ENCODE peak calls at places on chromosomes 3 and 15, in seven cellular contexts. One of them, this sample, is unnamed.

GRCh38 chr3:37594873-37595783 is 266.6 kb upstream of the CTDSPL start:
- DNase-seq in heart left ventricle: no peak
- DNase-seq in heart right ventricle: no peak
- DNase-seq in stomach: peak
- DNase-seq in esophagus squamous epithelium: no peak
- DNase-seq in CD8-positive, alpha-beta T cell: no peak
- DNase-seq in AG10803: no peak
- DNase-seq in this sample: no peak

GRCh38 chr3:86937306-86937791 is 53.6 kb downstream of the VGLL3 start:
- DNase-seq in AG10803: peak
- DNase-seq in heart right ventricle: peak
- DNase-seq in CD8-positive, alpha-beta T cell: no peak
- DNase-seq in heart left ventricle: peak
- DNase-seq in esophagus squamous epithelium: no peak
- DNase-seq in stomach: no peak
- DNase-seq in this sample: no peak

GRCh38 chr3:119697394-119697793 is 5.4 kb upstream of the CFAP91 start:
- DNase-seq in CD8-positive, alpha-beta T cell: no peak
- DNase-seq in stomach: no peak
- DNase-seq in heart left ventricle: no peak
- DNase-seq in esophagus squamous epithelium: no peak
- DNase-seq in heart right ventricle: no peak
- DNase-seq in AG10803: no peak
- DNase-seq in this sample: no peak

GRCh38 chr3:39025222-39025970 is 26.3 kb downstream of the SCN11A start:
- DNase-seq in AG10803: no peak
- DNase-seq in heart left ventricle: no peak
- DNase-seq in CD8-positive, alpha-beta T cell: no peak
- DNase-seq in heart right ventricle: no peak
- DNase-seq in esophagus squamous epithelium: no peak
- DNase-seq in stomach: no peak
- DNase-seq in this sample: no peak

GRCh38 chr15:77013786-77014136 is 18.8 kb downstream of the PSTPIP1 start:
- DNase-seq in esophagus squamous epithelium: no peak
- DNase-seq in stomach: peak
- DNase-seq in heart right ventricle: no peak
- DNase-seq in AG10803: no peak
- DNase-seq in heart left ventricle: no peak
- DNase-seq in CD8-positive, alpha-beta T cell: peak
- DNase-seq in this sample: no peak

GRCh38 chr15:67574981-67575632 is 32.6 kb downstream of the MAP2K5 start:
- DNase-seq in stomach: no peak
- DNase-seq in heart right ventricle: no peak
- DNase-seq in AG10803: peak
- DNase-seq in esophagus squamous epithelium: no peak
- DNase-seq in CD8-positive, alpha-beta T cell: no peak
- DNase-seq in heart left ventricle: no peak
- DNase-seq in this sample: no peak

GRCh38 chr3:183492849-183493179 is 62.7 kb downstream of the KLHL6 start:
- DNase-seq in heart left ventricle: no peak
- DNase-seq in CD8-positive, alpha-beta T cell: no peak
- DNase-seq in AG10803: no peak
- DNase-seq in esophagus squamous epithelium: no peak
- DNase-seq in stomach: no peak
- DNase-seq in heart right ventricle: no peak
- DNase-seq in this sample: no peak

GRCh38 chr15:60695713-60696522 is 217.0 kb upstream of the ICE2 start:
- DNase-seq in AG10803: peak
- DNase-seq in stomach: no peak
- DNase-seq in heart right ventricle: no peak
- DNase-seq in heart left ventricle: no peak
- DNase-seq in esophagus squamous epithelium: no peak
- DNase-seq in CD8-positive, alpha-beta T cell: peak
- DNase-seq in this sample: no peak

GRCh38 chr3:7787871-7788828 is 713.5 kb upstream of the LMCD1 start:
- DNase-seq in stomach: no peak
- DNase-seq in heart left ventricle: no peak
- DNase-seq in AG10803: no peak
- DNase-seq in CD8-positive, alpha-beta T cell: no peak
- DNase-seq in heart right ventricle: no peak
- DNase-seq in esophagus squamous epithelium: no peak
- DNase-seq in this sample: no peak

GRCh38 chr15:90859234-90860131 is 8.9 kb upstream of the FURIN start:
- DNase-seq in stomach: no peak
- DNase-seq in CD8-positive, alpha-beta T cell: no peak
- DNase-seq in AG10803: no peak
- DNase-seq in heart left ventricle: no peak
- DNase-seq in heart right ventricle: no peak
- DNase-seq in esophagus squamous epithelium: no peak
- DNase-seq in this sample: no peak

GRCh38 chr3:88809993-88810392 is 297.4 kb upstream of the EPHA3 start:
- DNase-seq in esophagus squamous epithelium: no peak
- DNase-seq in heart left ventricle: no peak
- DNase-seq in heart right ventricle: no peak
- DNase-seq in CD8-positive, alpha-beta T cell: no peak
- DNase-seq in AG10803: peak
- DNase-seq in stomach: no peak
- DNase-seq in this sample: no peak

GRCh38 chr3:105466072-105466471 is 99.4 kb downstream of the ALCAM start:
- DNase-seq in heart left ventricle: no peak
- DNase-seq in CD8-positive, alpha-beta T cell: no peak
- DNase-seq in heart right ventricle: no peak
- DNase-seq in AG10803: no peak
- DNase-seq in esophagus squamous epithelium: no peak
- DNase-seq in stomach: no peak
- DNase-seq in this sample: no peak

GRCh38 chr3:115498421-115498820 is 124.9 kb upstream of the GAP43 start:
- DNase-seq in CD8-positive, alpha-beta T cell: no peak
- DNase-seq in esophagus squamous epithelium: no peak
- DNase-seq in stomach: no peak
- DNase-seq in AG10803: no peak
- DNase-seq in heart right ventricle: no peak
- DNase-seq in heart left ventricle: no peak
- DNase-seq in this sample: no peak

GRCh38 chr3:123148772-123149171 is 53.0 kb upstream of the SEC22A start:
- DNase-seq in AG10803: no peak
- DNase-seq in CD8-positive, alpha-beta T cell: no peak
- DNase-seq in heart left ventricle: no peak
- DNase-seq in heart right ventricle: no peak
- DNase-seq in stomach: no peak
- DNase-seq in esophagus squamous epithelium: no peak
- DNase-seq in this sample: no peak

GRCh38 chr3:116386168-116386567 is 59.1 kb downstream of the LSAMP start:
- DNase-seq in heart right ventricle: no peak
- DNase-seq in CD8-positive, alpha-beta T cell: no peak
- DNase-seq in stomach: no peak
- DNase-seq in esophagus squamous epithelium: no peak
- DNase-seq in heart left ventricle: no peak
- DNase-seq in AG10803: no peak
- DNase-seq in this sample: no peak

GRCh38 chr3:126267169-126267975 is 87.0 kb upstream of the ALDH1L1 start:
- DNase-seq in heart right ventricle: peak
- DNase-seq in AG10803: peak
- DNase-seq in heart left ventricle: peak
- DNase-seq in stomach: peak
- DNase-seq in CD8-positive, alpha-beta T cell: no peak
- DNase-seq in esophagus squamous epithelium: no peak
- DNase-seq in this sample: no peak

GRCh38 chr3:39255503-39256325 is 24.1 kb downstream of the CX3CR1 start:
- DNase-seq in heart left ventricle: no peak
- DNase-seq in heart right ventricle: peak
- DNase-seq in stomach: no peak
- DNase-seq in esophagus squamous epithelium: peak
- DNase-seq in CD8-positive, alpha-beta T cell: no peak
- DNase-seq in AG10803: no peak
- DNase-seq in this sample: no peak

GRCh38 chr15:89083246-89083645 is 5.0 kb upstream of the ABHD2 start:
- DNase-seq in AG10803: no peak
- DNase-seq in esophagus squamous epithelium: no peak
- DNase-seq in heart right ventricle: no peak
- DNase-seq in stomach: no peak
- DNase-seq in heart left ventricle: no peak
- DNase-seq in CD8-positive, alpha-beta T cell: no peak
- DNase-seq in this sample: no peak

GRCh38 chr3:115766587-115767492 is 143.5 kb downstream of the GAP43 start:
- DNase-seq in heart right ventricle: no peak
- DNase-seq in AG10803: peak
- DNase-seq in stomach: no peak
- DNase-seq in CD8-positive, alpha-beta T cell: no peak
- DNase-seq in esophagus squamous epithelium: no peak
- DNase-seq in heart left ventricle: no peak
- DNase-seq in this sample: no peak

GRCh38 chr3:161348791-161349400 is 22.4 kb downstream of the SPTSSB start:
- DNase-seq in heart left ventricle: no peak
- DNase-seq in heart right ventricle: no peak
- DNase-seq in esophagus squamous epithelium: no peak
- DNase-seq in CD8-positive, alpha-beta T cell: no peak
- DNase-seq in AG10803: no peak
- DNase-seq in stomach: no peak
- DNase-seq in this sample: no peak

GRCh38 chr3:152385761-152386160 is 117.0 kb downstream of the MBNL1 start:
- DNase-seq in stomach: no peak
- DNase-seq in esophagus squamous epithelium: no peak
- DNase-seq in heart left ventricle: no peak
- DNase-seq in heart right ventricle: no peak
- DNase-seq in AG10803: peak
- DNase-seq in CD8-positive, alpha-beta T cell: no peak
- DNase-seq in this sample: no peak

GRCh38 chr3:143327388-143327787 is 207.8 kb downstream of the CHST2 start:
- DNase-seq in AG10803: no peak
- DNase-seq in heart right ventricle: no peak
- DNase-seq in CD8-positive, alpha-beta T cell: no peak
- DNase-seq in esophagus squamous epithelium: no peak
- DNase-seq in stomach: no peak
- DNase-seq in heart left ventricle: no peak
- DNase-seq in this sample: no peak

GRCh38 chr3:139299261-139300132 is 44.3 kb upstream of the MRPS22 start:
- DNase-seq in heart left ventricle: no peak
- DNase-seq in CD8-positive, alpha-beta T cell: no peak
- DNase-seq in stomach: peak
- DNase-seq in AG10803: peak
- DNase-seq in heart right ventricle: no peak
- DNase-seq in esophagus squamous epithelium: no peak
- DNase-seq in this sample: no peak

GRCh38 chr15:28942046-28942445 is 56.3 kb downstream of the APBA2 start:
- DNase-seq in heart left ventricle: no peak
- DNase-seq in heart right ventricle: no peak
- DNase-seq in CD8-positive, alpha-beta T cell: no peak
- DNase-seq in AG10803: no peak
- DNase-seq in stomach: peak
- DNase-seq in esophagus squamous epithelium: no peak
- DNase-seq in this sample: no peak

GRCh38 chr3:17639765-17640164 is 102.7 kb downstream of the TBC1D5 start:
- DNase-seq in heart left ventricle: no peak
- DNase-seq in esophagus squamous epithelium: no peak
- DNase-seq in stomach: no peak
- DNase-seq in CD8-positive, alpha-beta T cell: no peak
- DNase-seq in heart right ventricle: no peak
- DNase-seq in AG10803: peak
- DNase-seq in this sample: no peak

GRCh38 chr3:165185707-165186327 is 10.4 kb downstream of the SLITRK3 start:
- DNase-seq in heart right ventricle: peak
- DNase-seq in heart left ventricle: peak
- DNase-seq in esophagus squamous epithelium: no peak
- DNase-seq in AG10803: peak
- DNase-seq in stomach: peak
- DNase-seq in CD8-positive, alpha-beta T cell: no peak
- DNase-seq in this sample: no peak
- TF ChIP-seq CTCF in heart right ventricle: peak
- TF ChIP-seq CTCF in heart left ventricle: peak
- TF ChIP-seq CTCF in esophagus squamous epithelium: peak
- TF ChIP-seq CTCF in AG10803: peak
- TF ChIP-seq CTCF in stomach: no peak
- TF ChIP-seq CTCF in CD8-positive, alpha-beta T cell: peak
- TF ChIP-seq CTCF in this sample: no peak

DNA sequence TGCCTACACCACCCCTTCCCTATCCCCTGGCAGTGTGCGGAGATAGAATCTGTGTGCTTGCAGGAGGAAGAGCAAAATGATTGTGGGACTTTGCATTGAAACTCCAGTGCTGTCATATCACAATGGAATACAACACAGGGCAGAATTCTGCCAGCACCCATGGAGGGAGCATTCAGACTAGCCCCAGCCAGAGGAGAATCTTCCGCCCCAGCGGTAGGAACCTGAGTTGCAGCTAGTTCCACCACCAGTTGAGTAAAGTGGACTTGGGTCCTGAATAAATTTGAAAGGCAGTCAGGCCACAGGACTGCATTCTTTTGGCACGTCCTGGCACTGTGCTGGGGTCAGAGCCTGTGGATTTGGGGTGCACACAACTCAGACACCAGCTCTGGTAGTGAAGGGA is 27.5 kb downstream of the NCBP2 start:
- DNase-seq in heart left ventricle: no peak
- DNase-seq in CD8-positive, alpha-beta T cell: no peak
- DNase-seq in heart right ventricle: no peak
- DNase-seq in esophagus squamous epithelium: no peak
- DNase-seq in AG10803: no peak
- DNase-seq in stomach: no peak
- DNase-seq in this sample: no peak
- TF ChIP-seq CTCF in heart left ventricle: no peak
- TF ChIP-seq CTCF in CD8-positive, alpha-beta T cell: no peak
- TF ChIP-seq CTCF in heart right ventricle: no peak
- TF ChIP-seq CTCF in esophagus squamous epithelium: no peak
- TF ChIP-seq CTCF in AG10803: no peak
- TF ChIP-seq CTCF in stomach: no peak
- TF ChIP-seq CTCF in this sample: no peak

GRCh38 chr3:135237371-135237770 is 442.3 kb downstream of the EPHB1 start:
- DNase-seq in heart right ventricle: no peak
- DNase-seq in AG10803: no peak
- DNase-seq in esophagus squamous epithelium: no peak
- DNase-seq in stomach: no peak
- DNase-seq in heart left ventricle: no peak
- DNase-seq in CD8-positive, alpha-beta T cell: no peak
- DNase-seq in this sample: no peak
- TF ChIP-seq CTCF in heart right ventricle: no peak
- TF ChIP-seq CTCF in AG10803: peak
- TF ChIP-seq CTCF in esophagus squamous epithelium: no peak
- TF ChIP-seq CTCF in stomach: no peak
- TF ChIP-seq CTCF in heart left ventricle: no peak
- TF ChIP-seq CTCF in CD8-positive, alpha-beta T cell: no peak
- TF ChIP-seq CTCF in this sample: no peak

GRCh38 chr15:62979252-62979651 is 63.3 kb upstream of the TPM1 start:
- DNase-seq in heart left ventricle: no peak
- DNase-seq in esophagus squamous epithelium: no peak
- DNase-seq in heart right ventricle: no peak
- DNase-seq in AG10803: no peak
- DNase-seq in stomach: no peak
- DNase-seq in CD8-positive, alpha-beta T cell: no peak
- DNase-seq in this sample: no peak

GRCh38 chr15:62976301-62976842 is 66.2 kb upstream of the TPM1 start:
- DNase-seq in stomach: no peak
- DNase-seq in AG10803: peak
- DNase-seq in heart right ventricle: no peak
- DNase-seq in heart left ventricle: no peak
- DNase-seq in CD8-positive, alpha-beta T cell: no peak
- DNase-seq in esophagus squamous epithelium: no peak
- DNase-seq in this sample: no peak

GRCh38 chr15:62977952-62978811 is 64.4 kb upstream of the TPM1 start:
- DNase-seq in heart left ventricle: no peak
- DNase-seq in stomach: no peak
- DNase-seq in esophagus squamous epithelium: no peak
- DNase-seq in CD8-positive, alpha-beta T cell: no peak
- DNase-seq in heart right ventricle: no peak
- DNase-seq in AG10803: peak
- DNase-seq in this sample: no peak

GRCh38 chr15:62972814-62973213 is 69.7 kb upstream of the TPM1 start:
- DNase-seq in esophagus squamous epithelium: no peak
- DNase-seq in AG10803: peak
- DNase-seq in heart left ventricle: no peak
- DNase-seq in stomach: no peak
- DNase-seq in CD8-positive, alpha-beta T cell: no peak
- DNase-seq in heart right ventricle: no peak
- DNase-seq in this sample: no peak

GRCh38 chr15:62975515-62975914 is 67.0 kb upstream of the TPM1 start:
- DNase-seq in CD8-positive, alpha-beta T cell: no peak
- DNase-seq in heart left ventricle: no peak
- DNase-seq in stomach: no peak
- DNase-seq in AG10803: no peak
- DNase-seq in esophagus squamous epithelium: no peak
- DNase-seq in heart right ventricle: no peak
- DNase-seq in this sample: no peak
- TF ChIP-seq CTCF in CD8-positive, alpha-beta T cell: no peak
- TF ChIP-seq CTCF in heart left ventricle: no peak
- TF ChIP-seq CTCF in stomach: no peak
- TF ChIP-seq CTCF in AG10803: no peak
- TF ChIP-seq CTCF in esophagus squamous epithelium: no peak
- TF ChIP-seq CTCF in heart right ventricle: no peak
- TF ChIP-seq CTCF in this sample: no peak

This sample was measured in omental fat pad.